ENCODE peak calls at places on chromosomes 7 and 10, in ten cellular contexts. One of them, this sample, is unnamed.
A peak's percentile ranks its signal among the peaks of the same experiment; 100 is the strongest.

GRCh38 chr7:145643981-145644380 is 472.6 kb upstream of the CNTNAP2 start:
- DNase-seq in kidney glomerular epithelial cell: no peak
- DNase-seq in posterior vena cava: no peak
- DNase-seq in neural crest cell: no peak
- DNase-seq in GM12878: no peak
- DNase-seq in iris pigment epithelial cell: no peak
- DNase-seq in IMR-90: no peak
- DNase-seq in spleen: no peak
- DNase-seq in C1 segment of cervical spinal cord: no peak
- DNase-seq in activated CD4-positive, alpha-beta T cell treated with anti-CD3 and anti-CD28 coated beads, Interleukin-2, amount 10 ng/mL, durations not matched to agents 24 days and 14 days: no peak
- DNase-seq in this sample: no peak

GRCh38 chr7:98178321-98178720 is 32.9 kb upstream of the BHLHA15 start:
- DNase-seq in spleen: no peak
- DNase-seq in IMR-90: no peak
- DNase-seq in posterior vena cava: no peak
- DNase-seq in activated CD4-positive, alpha-beta T cell treated with anti-CD3 and anti-CD28 coated beads, Interleukin-2, amount 10 ng/mL, durations not matched to agents 24 days and 14 days: no peak
- DNase-seq in neural crest cell: no peak
- DNase-seq in iris pigment epithelial cell: no peak
- DNase-seq in GM12878: no peak
- DNase-seq in C1 segment of cervical spinal cord: peak; percentile 48
- DNase-seq in kidney glomerular epithelial cell: no peak
- DNase-seq in this sample: no peak

GRCh38 chr7:44724276-44724675 is 24.4 kb upstream of the ZMIZ2 start:
- DNase-seq in neural crest cell: no peak
- DNase-seq in IMR-90: no peak
- DNase-seq in C1 segment of cervical spinal cord: no peak
- DNase-seq in activated CD4-positive, alpha-beta T cell treated with anti-CD3 and anti-CD28 coated beads, Interleukin-2, amount 10 ng/mL, durations not matched to agents 24 days and 14 days: no peak
- DNase-seq in GM12878: no peak
- DNase-seq in posterior vena cava: peak; percentile 3
- DNase-seq in spleen: peak; percentile 20
- DNase-seq in iris pigment epithelial cell: no peak
- DNase-seq in kidney glomerular epithelial cell: no peak
- DNase-seq in this sample: no peak

GRCh38 chr10:78249690-78250089 is 216.0 kb downstream of the RPS24 start:
- DNase-seq in GM12878: no peak
- DNase-seq in IMR-90: no peak
- DNase-seq in C1 segment of cervical spinal cord: no peak
- DNase-seq in iris pigment epithelial cell: no peak
- DNase-seq in kidney glomerular epithelial cell: no peak
- DNase-seq in posterior vena cava: no peak
- DNase-seq in spleen: no peak
- DNase-seq in neural crest cell: no peak
- DNase-seq in activated CD4-positive, alpha-beta T cell treated with anti-CD3 and anti-CD28 coated beads, Interleukin-2, amount 10 ng/mL, durations not matched to agents 24 days and 14 days: no peak
- DNase-seq in this sample: no peak

GRCh38 chr10:122078965-122079401 is 90.0 kb downstream of the TACC2 start:
- DNase-seq in spleen: peak; percentile 19
- DNase-seq in GM12878: no peak
- DNase-seq in iris pigment epithelial cell: no peak
- DNase-seq in IMR-90: no peak
- DNase-seq in neural crest cell: no peak
- DNase-seq in activated CD4-positive, alpha-beta T cell treated with anti-CD3 and anti-CD28 coated beads, Interleukin-2, amount 10 ng/mL, durations not matched to agents 24 days and 14 days: no peak
- DNase-seq in kidney glomerular epithelial cell: no peak
- DNase-seq in C1 segment of cervical spinal cord: no peak
- DNase-seq in posterior vena cava: peak; percentile 78
- DNase-seq in this sample: no peak

GRCh38 chr10:7410800-7411670 is at the start of gene SFMBT2:
- DNase-seq in iris pigment epithelial cell: peak; percentile 35
- DNase-seq in C1 segment of cervical spinal cord: peak; percentile 73
- DNase-seq in IMR-90: peak; percentile 49
- DNase-seq in GM12878: no peak
- DNase-seq in neural crest cell: peak; percentile 46
- DNase-seq in spleen: peak; percentile 91
- DNase-seq in posterior vena cava: peak; percentile 88
- DNase-seq in kidney glomerular epithelial cell: peak; percentile 18
- DNase-seq in activated CD4-positive, alpha-beta T cell treated with anti-CD3 and anti-CD28 coated beads, Interleukin-2, amount 10 ng/mL, durations not matched to agents 24 days and 14 days: peak; percentile 90
- DNase-seq in this sample: peak; percentile 24

GRCh38 chr7:2824026-2824677 is 20.0 kb downstream of the GNA12 start:
- DNase-seq in spleen: no peak
- DNase-seq in kidney glomerular epithelial cell: no peak
- DNase-seq in neural crest cell: no peak
- DNase-seq in C1 segment of cervical spinal cord: no peak
- DNase-seq in GM12878: no peak
- DNase-seq in activated CD4-positive, alpha-beta T cell treated with anti-CD3 and anti-CD28 coated beads, Interleukin-2, amount 10 ng/mL, durations not matched to agents 24 days and 14 days: no peak
- DNase-seq in posterior vena cava: no peak
- DNase-seq in IMR-90: no peak
- DNase-seq in iris pigment epithelial cell: no peak
- DNase-seq in this sample: no peak

GRCh38 chr10:86693721-86694369 is 25.5 kb downstream of the LDB3 start:
- DNase-seq in spleen: no peak
- DNase-seq in IMR-90: peak; percentile 51
- DNase-seq in neural crest cell: peak; percentile 55
- DNase-seq in kidney glomerular epithelial cell: peak; percentile 25
- DNase-seq in C1 segment of cervical spinal cord: no peak
- DNase-seq in posterior vena cava: no peak
- DNase-seq in GM12878: no peak
- DNase-seq in activated CD4-positive, alpha-beta T cell treated with anti-CD3 and anti-CD28 coated beads, Interleukin-2, amount 10 ng/mL, durations not matched to agents 24 days and 14 days: peak; percentile 76
- DNase-seq in iris pigment epithelial cell: peak; percentile 50
- DNase-seq in this sample: no peak

GRCh38 chr10:72186213-72186612 is 29.6 kb upstream of the ANAPC16 start:
- DNase-seq in iris pigment epithelial cell: peak; percentile 62
- DNase-seq in neural crest cell: no peak
- DNase-seq in IMR-90: peak; percentile 37
- DNase-seq in activated CD4-positive, alpha-beta T cell treated with anti-CD3 and anti-CD28 coated beads, Interleukin-2, amount 10 ng/mL, durations not matched to agents 24 days and 14 days: no peak
- DNase-seq in C1 segment of cervical spinal cord: no peak
- DNase-seq in GM12878: no peak
- DNase-seq in spleen: no peak
- DNase-seq in posterior vena cava: no peak
- DNase-seq in kidney glomerular epithelial cell: no peak
- DNase-seq in this sample: no peak

GRCh38 chr10:6054884-6055283 is 7.3 kb downstream of the IL2RA start:
- DNase-seq in GM12878: no peak
- DNase-seq in posterior vena cava: no peak
- DNase-seq in kidney glomerular epithelial cell: no peak
- DNase-seq in activated CD4-positive, alpha-beta T cell treated with anti-CD3 and anti-CD28 coated beads, Interleukin-2, amount 10 ng/mL, durations not matched to agents 24 days and 14 days: peak; percentile 61
- DNase-seq in neural crest cell: no peak
- DNase-seq in spleen: no peak
- DNase-seq in iris pigment epithelial cell: no peak
- DNase-seq in IMR-90: no peak
- DNase-seq in C1 segment of cervical spinal cord: no peak
- DNase-seq in this sample: no peak

GRCh38 chr10:88932539-88933256 is 19.9 kb downstream of the ACTA2 start:
- DNase-seq in activated CD4-positive, alpha-beta T cell treated with anti-CD3 and anti-CD28 coated beads, Interleukin-2, amount 10 ng/mL, durations not matched to agents 24 days and 14 days: peak; percentile 83
- DNase-seq in neural crest cell: peak; percentile 31
- DNase-seq in posterior vena cava: no peak
- DNase-seq in kidney glomerular epithelial cell: peak; percentile 72
- DNase-seq in iris pigment epithelial cell: peak; percentile 84
- DNase-seq in GM12878: no peak
- DNase-seq in spleen: no peak
- DNase-seq in IMR-90: peak; percentile 87
- DNase-seq in C1 segment of cervical spinal cord: peak; percentile 14
- DNase-seq in this sample: peak; percentile 40

GRCh38 chr10:24446739-24447138 is 237.8 kb downstream of the KIAA1217 start:
- DNase-seq in activated CD4-positive, alpha-beta T cell treated with anti-CD3 and anti-CD28 coated beads, Interleukin-2, amount 10 ng/mL, durations not matched to agents 24 days and 14 days: no peak
- DNase-seq in iris pigment epithelial cell: peak; percentile 99
- DNase-seq in C1 segment of cervical spinal cord: no peak
- DNase-seq in neural crest cell: no peak
- DNase-seq in spleen: no peak
- DNase-seq in posterior vena cava: no peak
- DNase-seq in GM12878: no peak
- DNase-seq in kidney glomerular epithelial cell: no peak
- DNase-seq in IMR-90: peak; percentile 98
- DNase-seq in this sample: no peak